ENCODE peak calls at places on chromosomes 16 and 17, in four cellular contexts. T, G, K and F are unnamed samples.
A peak's percentile ranks its signal among the peaks of the same experiment; 100 is the strongest.

GRCh38 chr17:35934760-35935159 is 4.2 kb upstream of the RDM1 start:
- DNase-seq in T (no peak), G (no peak), K (peak; percentile 34), F (no peak)

GRCh38 chr17:72351365-72351764 is 230.5 kb downstream of the SOX9 start:
- DNase-seq in K (no peak), T (no peak), G (no peak), F (no peak)

GRCh38 chr17:67503184-67503583 is 126.1 kb downstream of the PITPNC1 start:
- DNase-seq in K (peak; percentile 62), G (no peak), T (no peak), F (no peak)

GRCh38 chr17:47733414-47734288 is 615 bp downstream of the TBX21 start:
- DNase-seq in G (no peak), K (peak; percentile 21), T (peak; percentile 36), F (no peak)

GRCh38 chr17:65123757-65124675 is 13.2 kb upstream of the RGS9 start:
- DNase-seq in K (peak; percentile 42), G (no peak), T (no peak), F (no peak)

GRCh38 chr16:23434380-23434779 is 18.6 kb downstream of the COG7 start:
- DNase-seq in G (peak; percentile 78), K (peak; percentile 62), T (peak; percentile 65), F (peak; percentile 77)

GRCh38 chr16:75264531-75264998 is 13.1 kb upstream of the BCAR1 start:
- DNase-seq in K (peak; percentile 69), T (no peak), G (peak; percentile 30), F (no peak)

GRCh38 chr17:82112866-82113390 is 14.9 kb upstream of the FASN start:
- DNase-seq in T (no peak), G (no peak), K (no peak), F (no peak)

GRCh38 chr16:89197033-89197632 is 3.2 kb downstream of the SLC22A31 start:
- DNase-seq in T (no peak), G (peak; percentile 3), K (no peak), F (no peak)

GRCh38 chr16:86579268-86580062 is 1.1 kb downstream of the FOXL1 start:
- DNase-seq in T (peak; percentile 53), K (peak; percentile 66), G (no peak), F (no peak)
- TF ChIP-seq EZH2phosphoT487 in T (peak; percentile 73), K (no peak), G (no peak), F (no peak)

GRCh38 chr16:49491111-49491670 is 117.6 kb downstream of the C16orf78 start:
- DNase-seq in K (no peak), G (no peak), T (peak; percentile 30), F (no peak)

GRCh38 chr16:49492896-49493620 is 119.5 kb downstream of the C16orf78 start:
- DNase-seq in G (no peak), K (no peak), T (no peak), F (no peak)

GRCh38 chr16:49492090-49492801 is 118.6 kb downstream of the C16orf78 start:
- DNase-seq in G (peak; percentile 63), K (peak; percentile 39), T (peak; percentile 83), F (peak; percentile 37)

GRCh38 chr16:49490321-49490705 is 116.7 kb downstream of the C16orf78 start:
- DNase-seq in K (no peak), G (no peak), T (no peak), F (no peak)

DNA sequence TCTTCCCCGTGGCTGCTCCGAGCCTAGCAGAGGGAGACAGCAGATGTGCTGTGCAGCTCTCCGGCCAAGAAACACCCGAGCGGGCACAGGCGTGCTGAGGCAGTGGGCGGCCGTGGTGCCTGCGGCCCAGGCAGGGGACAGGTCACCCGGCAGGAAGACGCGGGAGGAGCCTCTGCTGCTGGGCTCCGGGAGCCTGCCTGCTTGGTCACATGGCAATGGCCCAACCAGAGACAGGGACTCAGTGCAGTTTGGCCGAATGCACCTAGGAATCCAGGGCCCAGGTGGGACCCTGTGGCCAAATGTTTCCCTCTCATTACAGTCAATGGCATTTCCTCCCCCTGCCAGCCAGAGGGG is 118.1 kb downstream of the C16orf78 start:
- DNase-seq in T (peak; percentile 70), G (no peak), K (no peak), F (peak; percentile 52)
- H2AFZ ChIP-seq in T (peak overlapping the region; percentile 73), G (no peak overlapping the region), K (no peak overlapping the region), F (peak overlapping the region; percentile 76)

GRCh38 chr17:44094701-44095387 is 24.3 kb downstream of the G6PC3 start:
- DNase-seq in K (no peak), T (no peak), G (no peak), F (no peak)

GRCh38 chr17:44095647-44096496 is 25.3 kb downstream of the G6PC3 start:
- DNase-seq in G (peak; percentile 92), K (peak; percentile 94), T (peak; percentile 92), F (no peak)

GRCh38 chr17:44093231-44093900 is 22.8 kb downstream of the G6PC3 start:
- DNase-seq in G (no peak), K (no peak), T (no peak), F (no peak)

GRCh38 chr17:44095388-44095646 is 24.8 kb downstream of the G6PC3 start:
- DNase-seq in K (no peak), T (no peak), G (no peak), F (no peak)

GRCh38 chr17:44097110-44097810 is 26.2 kb downstream of the HDAC5 start:
- DNase-seq in K (peak; percentile 81), T (no peak), G (no peak), F (no peak)
- TF ChIP-seq EZH2phosphoT487 in K (no peak), T (no peak), G (no peak), F (no peak)

GRCh38 chr17:76234354-76234679 is 6.0 kb downstream of the RNF157 start:
- DNase-seq in T (no peak), G (no peak), K (no peak), F (no peak)
- H2AFZ ChIP-seq in T (no peak overlapping the region), G (no peak overlapping the region), K (no peak overlapping the region), F (no peak overlapping the region)